ENCODE peak calls at places on chromosomes 12 and 14, in five cellular contexts. One of them, this sample, is unnamed.

GRCh38 chr14:93967637-93968250 is 8.6 kb downstream of the ASB2 start:
- DNase-seq in A673: no peak
- DNase-seq in psoas muscle: no peak
- DNase-seq in left ventricle myocardium inferior: no peak
- DNase-seq in Caco-2: no peak
- DNase-seq in this sample: no peak

GRCh38 chr12:44381341-44381740 is 494.8 kb downstream of the NELL2 start:
- DNase-seq in A673: no peak
- DNase-seq in psoas muscle: no peak
- DNase-seq in left ventricle myocardium inferior: no peak
- DNase-seq in Caco-2: no peak
- DNase-seq in this sample: no peak

GRCh38 chr14:99564256-99564902 is 39.6 kb downstream of the CCDC85C start:
- DNase-seq in A673: peak; percentile 54
- DNase-seq in psoas muscle: no peak
- DNase-seq in left ventricle myocardium inferior: peak; percentile 62
- DNase-seq in Caco-2: no peak
- DNase-seq in this sample: no peak

GRCh38 chr12:111686574-111687105 is 787 bp downstream of the ACAD10 start:
- DNase-seq in A673: no peak
- DNase-seq in psoas muscle: no peak
- DNase-seq in left ventricle myocardium inferior: no peak
- DNase-seq in Caco-2: no peak
- DNase-seq in this sample: no peak

GRCh38 chr12:109727039-109727723 is 13.6 kb downstream of the FAM222A start:
- DNase-seq in A673: no peak
- DNase-seq in psoas muscle: peak; percentile 16
- DNase-seq in left ventricle myocardium inferior: peak; percentile 25
- DNase-seq in Caco-2: no peak
- DNase-seq in this sample: no peak

GRCh38 chr12:16603916-16604575 is 1.9 kb downstream of the LMO3 start:
- DNase-seq in A673: no peak
- DNase-seq in psoas muscle: no peak
- DNase-seq in left ventricle myocardium inferior: no peak
- DNase-seq in Caco-2: no peak
- DNase-seq in this sample: no peak

GRCh38 chr12:111063296-111064026 is 143.1 kb upstream of the MYL2 start:
- DNase-seq in A673: no peak
- DNase-seq in psoas muscle: no peak
- DNase-seq in left ventricle myocardium inferior: no peak
- DNase-seq in Caco-2: no peak
- DNase-seq in this sample: no peak

GRCh38 chr12:10101042-10101579 is 2.3 kb upstream of the CLEC1A start:
- DNase-seq in A673: no peak
- DNase-seq in psoas muscle: no peak
- DNase-seq in left ventricle myocardium inferior: no peak
- DNase-seq in Caco-2: no peak
- DNase-seq in this sample: no peak

GRCh38 chr12:72677187-72677586 is 405.0 kb downstream of the TRHDE start:
- DNase-seq in A673: no peak
- DNase-seq in psoas muscle: no peak
- DNase-seq in left ventricle myocardium inferior: no peak
- DNase-seq in Caco-2: no peak
- DNase-seq in this sample: no peak

GRCh38 chr14:68549966-68550705 is 242.7 kb downstream of the ZFP36L1 start:
- DNase-seq in A673: peak; percentile 40
- DNase-seq in psoas muscle: no peak
- DNase-seq in left ventricle myocardium inferior: no peak
- DNase-seq in Caco-2: no peak
- DNase-seq in this sample: no peak

GRCh38 chr12:59895161-59895785 is 299.4 kb downstream of the SLC16A7 start:
- DNase-seq in A673: no peak
- DNase-seq in psoas muscle: no peak
- DNase-seq in left ventricle myocardium inferior: no peak
- DNase-seq in Caco-2: no peak
- DNase-seq in this sample: no peak

GRCh38 chr14:59511916-59512530 is 27.7 kb downstream of the JKAMP start:
- DNase-seq in A673: peak; percentile 72
- DNase-seq in psoas muscle: no peak
- DNase-seq in left ventricle myocardium inferior: no peak
- DNase-seq in Caco-2: peak; percentile 12
- DNase-seq in this sample: peak; percentile 29

GRCh38 chr12:88298761-88299242 is 156.7 kb downstream of the TMTC3 start:
- DNase-seq in A673: peak; percentile 66
- DNase-seq in psoas muscle: no peak
- DNase-seq in left ventricle myocardium inferior: no peak
- DNase-seq in Caco-2: no peak
- DNase-seq in this sample: no peak

GRCh38 chr12:51678086-51678724 is 87.2 kb downstream of the SCN8A start:
- DNase-seq in A673: peak; percentile 76
- DNase-seq in psoas muscle: no peak
- DNase-seq in left ventricle myocardium inferior: no peak
- DNase-seq in Caco-2: peak; percentile 77
- DNase-seq in this sample: peak; percentile 18

GRCh38 chr12:5480953-5481300 is 49.0 kb downstream of the NTF3 start:
- DNase-seq in A673: no peak
- DNase-seq in psoas muscle: no peak
- DNase-seq in left ventricle myocardium inferior: no peak
- DNase-seq in Caco-2: no peak
- DNase-seq in this sample: no peak

GRCh38 chr12:113071427-113072112 is 15.0 kb downstream of the DTX1 start:
- DNase-seq in A673: no peak
- DNase-seq in psoas muscle: no peak
- DNase-seq in left ventricle myocardium inferior: no peak
- DNase-seq in Caco-2: no peak
- DNase-seq in this sample: no peak

GRCh38 chr12:41250748-41251147 is 62.6 kb downstream of the PDZRN4 start:
- DNase-seq in A673: no peak
- DNase-seq in psoas muscle: no peak
- DNase-seq in left ventricle myocardium inferior: no peak
- DNase-seq in Caco-2: no peak
- DNase-seq in this sample: no peak

GRCh38 chr12:94266390-94266789 is 118.0 kb downstream of the PLXNC1 start:
- DNase-seq in A673: no peak
- DNase-seq in psoas muscle: no peak
- DNase-seq in left ventricle myocardium inferior: no peak
- DNase-seq in Caco-2: no peak
- DNase-seq in this sample: no peak

GRCh38 chr12:126910570-126910969 is 1356.4 kb upstream of the TMEM132C start:
- DNase-seq in A673: no peak
- DNase-seq in psoas muscle: no peak
- DNase-seq in left ventricle myocardium inferior: no peak
- DNase-seq in Caco-2: no peak
- DNase-seq in this sample: no peak

GRCh38 chr14:34700622-34701130 is 13.7 kb downstream of the CFL2 start:
- DNase-seq in A673: no peak
- DNase-seq in psoas muscle: no peak
- DNase-seq in left ventricle myocardium inferior: no peak
- DNase-seq in Caco-2: no peak
- DNase-seq in this sample: no peak

GRCh38 chr12:109510196-109510595 is 32.8 kb downstream of the UBE3B start:
- DNase-seq in A673: no peak
- DNase-seq in psoas muscle: no peak
- DNase-seq in left ventricle myocardium inferior: no peak
- DNase-seq in Caco-2: no peak
- DNase-seq in this sample: no peak

GRCh38 chr14:69005432-69006148 is 26.5 kb upstream of the ACTN1 start:
- DNase-seq in A673: peak; percentile 62
- DNase-seq in psoas muscle: peak; percentile 73
- DNase-seq in left ventricle myocardium inferior: peak; percentile 22
- DNase-seq in Caco-2: no peak
- DNase-seq in this sample: no peak

GRCh38 chr14:100826371-100827139 is 637 bp downstream of the MEG3 start:
- DNase-seq in A673: no peak
- DNase-seq in psoas muscle: no peak
- DNase-seq in left ventricle myocardium inferior: no peak
- DNase-seq in Caco-2: no peak
- DNase-seq in this sample: no peak
- H3K4me3 ChIP-seq in A673: peak overlapping the region; percentile 57
- H3K4me3 ChIP-seq in psoas muscle: peak overlapping the region; percentile 46
- H3K4me3 ChIP-seq in left ventricle myocardium inferior: peak overlapping the region; percentile 56
- H3K4me3 ChIP-seq in Caco-2: no peak overlapping the region
- H3K4me3 ChIP-seq in this sample: no peak overlapping the region

GRCh38 chr12:101703487-101703886 is 6.0 kb downstream of the CHPT1 start:
- DNase-seq in A673: no peak
- DNase-seq in psoas muscle: no peak
- DNase-seq in left ventricle myocardium inferior: no peak
- DNase-seq in Caco-2: no peak
- DNase-seq in this sample: no peak
- H3K4me1 ChIP-seq in A673: no peaks in the 10 kb centered on the region
- H3K4me1 ChIP-seq in psoas muscle: peaks cover 39% of the 10 kb centered on the region
- H3K4me1 ChIP-seq in left ventricle myocardium inferior: peaks cover 78% of the 10 kb centered on the region
- H3K4me1 ChIP-seq in Caco-2: peaks cover 17% of the 10 kb centered on the region
- H3K4me1 ChIP-seq in this sample: peaks cover 2% of the 10 kb centered on the region

GRCh38 chr12:131209082-131210070 is 255.7 kb downstream of the ADGRD1 start:
- DNase-seq in A673: no peak
- DNase-seq in psoas muscle: no peak
- DNase-seq in left ventricle myocardium inferior: no peak
- DNase-seq in Caco-2: no peak
- DNase-seq in this sample: no peak
- H3K9me3 ChIP-seq in A673: no peaks in the 10 kb centered on the region
- H3K9me3 ChIP-seq in psoas muscle: no peaks in the 10 kb centered on the region
- H3K9me3 ChIP-seq in left ventricle myocardium inferior: peaks cover 4% of the 10 kb centered on the region
- H3K9me3 ChIP-seq in Caco-2: no peaks in the 10 kb centered on the region
- H3K9me3 ChIP-seq in this sample: no peaks in the 10 kb centered on the region

GRCh38 chr12:83472350-83472749 is 785.6 kb downstream of the TMTC2 start:
- DNase-seq in A673: no peak
- DNase-seq in psoas muscle: no peak
- DNase-seq in left ventricle myocardium inferior: no peak
- DNase-seq in Caco-2: no peak
- DNase-seq in this sample: no peak

GRCh38 chr12:83472772-83473171 is 786.1 kb downstream of the TMTC2 start:
- DNase-seq in A673: no peak
- DNase-seq in psoas muscle: no peak
- DNase-seq in left ventricle myocardium inferior: no peak
- DNase-seq in Caco-2: no peak
- DNase-seq in this sample: no peak

GRCh38 chr12:83474369-83474768 is 787.7 kb downstream of the TMTC2 start:
- DNase-seq in A673: no peak
- DNase-seq in psoas muscle: no peak
- DNase-seq in left ventricle myocardium inferior: no peak
- DNase-seq in Caco-2: no peak
- DNase-seq in this sample: no peak

GRCh38 chr12:83471341-83471740 is 784.6 kb downstream of the TMTC2 start:
- DNase-seq in A673: no peak
- DNase-seq in psoas muscle: no peak
- DNase-seq in left ventricle myocardium inferior: no peak
- DNase-seq in Caco-2: no peak
- DNase-seq in this sample: no peak

DNA sequence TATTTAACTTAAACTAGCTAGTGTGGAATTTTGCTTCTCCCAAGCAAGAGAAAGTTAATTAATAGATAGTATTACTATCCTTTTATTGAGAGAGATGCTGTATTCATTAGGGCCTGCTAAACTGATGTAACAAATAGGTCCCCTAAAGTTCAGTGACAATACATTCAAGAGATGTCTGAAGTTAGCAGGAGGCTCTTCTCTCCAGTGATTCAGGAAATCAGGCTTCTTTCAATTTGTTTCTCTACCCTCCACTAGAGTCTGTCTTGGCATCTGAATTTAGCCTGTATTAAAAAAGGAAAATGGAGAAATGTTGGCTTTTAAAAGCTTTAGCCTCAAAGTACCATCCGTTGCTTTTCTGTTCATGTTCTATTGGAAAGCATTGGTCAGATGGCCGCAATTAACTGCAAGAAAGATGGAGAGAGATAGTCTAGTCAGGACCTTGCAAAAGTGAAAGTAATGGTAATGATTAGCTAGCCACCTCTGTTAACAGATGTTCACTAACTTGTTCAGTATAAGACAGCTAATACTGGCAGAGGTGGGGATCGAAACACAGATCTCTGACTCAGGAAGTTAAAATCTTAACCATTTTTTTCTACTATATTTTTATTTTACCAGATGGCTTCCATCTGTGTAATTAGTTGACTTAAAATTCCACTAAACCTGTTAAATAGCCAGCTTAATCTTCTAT is 786.8 kb downstream of the TMTC2 start:
- DNase-seq in A673: no peak
- DNase-seq in psoas muscle: no peak
- DNase-seq in left ventricle myocardium inferior: no peak
- DNase-seq in Caco-2: no peak
- DNase-seq in this sample: no peak
- H3K4me3 ChIP-seq in A673: no peak overlapping the region
- H3K4me3 ChIP-seq in psoas muscle: no peak overlapping the region
- H3K4me3 ChIP-seq in left ventricle myocardium inferior: no peak overlapping the region
- H3K4me3 ChIP-seq in Caco-2: no peak overlapping the region
- H3K4me3 ChIP-seq in this sample: no peak overlapping the region

GRCh38 chr12:11823593-11823992 is 174.1 kb downstream of the ETV6 start:
- DNase-seq in A673: no peak
- DNase-seq in psoas muscle: no peak
- DNase-seq in left ventricle myocardium inferior: no peak
- DNase-seq in Caco-2: no peak
- DNase-seq in this sample: no peak
- H3K4me1 ChIP-seq in A673: peaks cover 61% of the 10 kb centered on the region
- H3K4me1 ChIP-seq in psoas muscle: peaks cover 4% of the 10 kb centered on the region
- H3K4me1 ChIP-seq in left ventricle myocardium inferior: peaks cover 55% of the 10 kb centered on the region
- H3K4me1 ChIP-seq in Caco-2: no peaks in the 10 kb centered on the region
- H3K4me1 ChIP-seq in this sample: peaks cover 3% of the 10 kb centered on the region

GRCh38 chr12:75684678-75685620 is 173.5 kb upstream of the KRR1 start:
- DNase-seq in A673: no peak
- DNase-seq in psoas muscle: no peak
- DNase-seq in left ventricle myocardium inferior: no peak
- DNase-seq in Caco-2: no peak
- DNase-seq in this sample: no peak
- H3K9me3 ChIP-seq in A673: no peaks in the 10 kb centered on the region
- H3K9me3 ChIP-seq in psoas muscle: no peaks in the 10 kb centered on the region
- H3K9me3 ChIP-seq in left ventricle myocardium inferior: peaks cover 5% of the 10 kb centered on the region
- H3K9me3 ChIP-seq in Caco-2: peaks cover 4% of the 10 kb centered on the region
- H3K9me3 ChIP-seq in this sample: no peaks in the 10 kb centered on the region

DNA sequence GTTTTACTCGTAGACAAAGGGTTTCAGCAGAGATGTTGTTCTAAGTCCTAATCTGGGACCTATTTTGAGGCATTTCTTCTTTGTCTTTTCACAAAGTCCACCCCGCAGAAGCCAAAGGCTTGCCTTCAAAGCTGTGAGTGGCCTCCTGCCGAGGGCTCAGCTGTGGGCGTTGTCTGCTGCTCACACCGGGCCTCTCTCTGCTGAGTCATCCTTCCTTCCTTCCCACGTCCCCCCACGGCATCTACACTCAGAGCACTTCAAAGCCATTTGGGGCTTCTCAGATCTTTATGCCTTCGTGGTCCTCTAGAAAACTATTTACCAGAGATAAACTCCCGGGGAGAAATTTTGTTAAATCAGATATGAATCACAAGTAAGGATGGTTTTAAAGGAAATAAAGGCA is 115.9 kb upstream of the TMPO start:
- DNase-seq in A673: peak; percentile 95
- DNase-seq in psoas muscle: no peak
- DNase-seq in left ventricle myocardium inferior: no peak
- DNase-seq in Caco-2: peak; percentile 37
- DNase-seq in this sample: no peak
- H3K4me3 ChIP-seq in A673: no peak overlapping the region
- H3K4me3 ChIP-seq in psoas muscle: no peak overlapping the region
- H3K4me3 ChIP-seq in left ventricle myocardium inferior: no peak overlapping the region
- H3K4me3 ChIP-seq in Caco-2: no peak overlapping the region
- H3K4me3 ChIP-seq in this sample: no peak overlapping the region

This sample was measured in iPS DF 6.9.